ENCODE peak calls at places on chromosomes 16 and 17, in eight cellular contexts. Q, J, N, E, Z, O, G and K are unnamed samples.

GRCh38 chr17:72189781-72190593 is 69.2 kb downstream of the SOX9 start:
- DNase-seq in Q (peak), J (peak), N (no peak), E (no peak), Z (peak), O (no peak), G (no peak), K (no peak)

GRCh38 chr17:10226930-10227695 is 28.7 kb upstream of the GAS7 start:
- DNase-seq in Q (peak), J (peak), N (peak), E (peak), Z (no peak), O (no peak), G (peak), K (peak)

GRCh38 chr17:41377546-41377945 is 4.6 kb downstream of the KRT34 start:
- DNase-seq in Q (peak), J (no peak), N (no peak), E (no peak), Z (no peak), O (no peak), G (peak), K (no peak)

GRCh38 chr16:66927918-66928649 is 2.7 kb upstream of the RRAD start:
- DNase-seq in Q (peak), J (no peak), N (no peak), E (no peak), Z (no peak), O (no peak), G (no peak), K (no peak)

GRCh38 chr17:73497721-73498120 is 146.5 kb downstream of the SDK2 start:
- DNase-seq in Q (no peak), J (no peak), N (no peak), E (no peak), Z (no peak), O (no peak), G (no peak), K (no peak)

GRCh38 chr16:31404353-31405064 is 11.4 kb downstream of the ITGAD start:
- DNase-seq in Q (no peak), J (peak), N (no peak), E (no peak), Z (no peak), O (no peak), G (peak), K (peak)

GRCh38 chr17:83114706-83115105 is 35.3 kb downstream of the METRNL start:
- DNase-seq in Q (no peak), J (no peak), N (no peak), E (no peak), Z (no peak), O (no peak), G (no peak), K (no peak)

GRCh38 chr16:69566437-69567030 is 768 bp downstream of the NFAT5 start:
- DNase-seq in Q (peak), J (peak), N (peak), E (peak), Z (peak), O (no peak), G (peak), K (peak)

GRCh38 chr17:64685705-64686104 is 23.6 kb upstream of the SMURF2 start:
- DNase-seq in Q (no peak), J (no peak), N (no peak), E (no peak), Z (no peak), O (no peak), G (peak), K (no peak)

GRCh38 chr17:81436294-81436849 is 41.1 kb downstream of the BAHCC1 start:
- DNase-seq in Q (no peak), J (no peak), N (peak), E (no peak), Z (no peak), O (no peak), G (no peak), K (no peak)

GRCh38 chr16:82331397-82331796 is 161.4 kb upstream of the MPHOSPH6 start:
- DNase-seq in Q (no peak), J (no peak), N (no peak), E (no peak), Z (no peak), O (no peak), G (no peak), K (no peak)

GRCh38 chr17:61140386-61140785 is 259.3 kb upstream of the TBX2 start:
- DNase-seq in Q (no peak), J (no peak), N (no peak), E (no peak), Z (no peak), O (no peak), G (no peak), K (no peak)

GRCh38 chr16:53219795-53220194 is 165.0 kb downstream of the CHD9 start:
- DNase-seq in Q (peak), J (no peak), N (no peak), E (no peak), Z (peak), O (no peak), G (peak), K (no peak)

GRCh38 chr17:2963332-2964027 is 99.9 kb downstream of the OR1D5 start:
- DNase-seq in Q (no peak), J (no peak), N (no peak), E (no peak), Z (no peak), O (no peak), G (no peak), K (no peak)

GRCh38 chr17:77872199-77872598 is 86.3 kb upstream of the TNRC6C start:
- DNase-seq in Q (no peak), J (no peak), N (no peak), E (no peak), Z (no peak), O (no peak), G (no peak), K (no peak)

GRCh38 chr17:71202449-71202848 is 918.4 kb upstream of the SOX9 start:
- DNase-seq in Q (no peak), J (no peak), N (no peak), E (no peak), Z (no peak), O (no peak), G (no peak), K (no peak)

GRCh38 chr17:76935331-76935730 is 67.1 kb downstream of the MGAT5B start:
- DNase-seq in Q (peak), J (no peak), N (no peak), E (no peak), Z (peak), O (no peak), G (peak), K (no peak)

GRCh38 chr17:42249681-42250446 is 26.3 kb downstream of the STAT5B start:
- DNase-seq in Q (no peak), J (no peak), N (no peak), E (no peak), Z (no peak), O (peak), G (no peak), K (peak)

GRCh38 chr17:49691086-49691676 is 13.3 kb upstream of the SPOP start:
- DNase-seq in Q (no peak), J (no peak), N (no peak), E (no peak), Z (peak), O (no peak), G (no peak), K (no peak)

GRCh38 chr17:58375216-58375615 is 23.2 kb upstream of the SUPT4H1 start:
- DNase-seq in Q (no peak), J (no peak), N (no peak), E (no peak), Z (no peak), O (no peak), G (no peak), K (no peak)

GRCh38 chr16:1530883-1531637 is 2.4 kb upstream of the TMEM204 start:
- DNase-seq in Q (peak), J (no peak), N (no peak), E (no peak), Z (no peak), O (no peak), G (no peak), K (no peak)

GRCh38 chr17:71472809-71473789 is 647.7 kb upstream of the SOX9 start:
- DNase-seq in Q (peak), J (peak), N (peak), E (peak), Z (peak), O (no peak), G (peak), K (peak)

GRCh38 chr17:10216213-10216982 is 18.0 kb upstream of the GAS7 start:
- DNase-seq in Q (no peak), J (no peak), N (no peak), E (no peak), Z (no peak), O (no peak), G (no peak), K (no peak)

GRCh38 chr16:54627616-54628015 is 303.0 kb upstream of the IRX5 start:
- DNase-seq in Q (no peak), J (no peak), N (no peak), E (no peak), Z (no peak), O (no peak), G (no peak), K (no peak)

GRCh38 chr16:81401035-81401950 is 43.3 kb upstream of the CMIP start:
- DNase-seq in Q (peak), J (no peak), N (no peak), E (no peak), Z (peak), O (no peak), G (peak), K (no peak)

GRCh38 chr16:14331020-14331419 is 259.9 kb downstream of the MRTFB start:
- DNase-seq in Q (no peak), J (no peak), N (no peak), E (no peak), Z (no peak), O (no peak), G (no peak), K (no peak)

DNA sequence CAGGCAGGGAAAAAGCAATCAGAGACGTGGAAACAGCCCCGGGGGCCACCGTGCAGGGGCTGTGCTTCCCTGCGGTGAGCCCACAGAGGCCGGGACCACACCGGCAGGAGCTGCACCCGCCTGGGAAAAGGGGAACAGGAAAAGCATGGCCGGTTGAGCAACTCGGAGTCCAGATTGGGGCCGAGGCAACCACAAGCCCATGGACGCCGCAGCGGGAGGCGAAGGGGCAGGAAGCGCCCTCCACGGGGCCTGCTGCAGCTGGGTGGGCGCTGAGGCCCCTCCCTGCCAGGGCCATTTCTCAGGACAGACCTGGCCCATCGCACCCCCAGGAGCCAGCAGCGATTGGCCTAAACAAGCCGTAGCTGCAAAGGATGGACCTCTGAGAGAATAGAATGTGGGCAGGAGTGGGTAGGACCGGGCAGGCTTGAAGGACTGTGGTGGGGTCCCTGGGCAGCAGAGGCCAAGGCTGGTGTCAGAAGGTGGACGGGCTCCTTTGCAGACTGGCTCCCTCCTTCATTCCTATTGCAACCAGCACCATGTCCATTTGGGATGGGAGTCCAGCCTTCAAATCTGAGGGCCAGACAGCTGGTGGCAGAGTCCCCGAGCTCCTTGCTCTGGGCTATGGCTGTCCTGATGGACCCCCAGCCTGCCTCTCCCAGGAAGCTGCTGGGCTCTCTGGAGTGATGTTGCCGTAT is 30.4 kb downstream of the COX4I1 start:
- DNase-seq in Q (no peak), J (no peak), N (no peak), E (no peak), Z (no peak), O (no peak), G (no peak), K (no peak)
- H3K4me3 ChIP-seq in Q (no peak), J (no peak), N (no peak), E (no peak), Z (no peak), O (no peak), G (no peak), K (no peak)

GRCh38 chr17:35930211-35931065 is at the start of gene RDM1:
- DNase-seq in Q (peak), J (peak), N (peak), E (peak), Z (peak), O (peak), G (peak), K (peak)
- H3K9ac ChIP-seq in Q (no peak), J (peak), N (peak), E (no peak), Z (peak), O (peak), G (peak), K (peak)

GRCh38 chr17:43369986-43370385 is 28.8 kb upstream of the ARL4D start:
- DNase-seq in Q (no peak), J (no peak), N (no peak), E (no peak), Z (no peak), O (no peak), G (no peak), K (no peak)
- H3K4me3 ChIP-seq in Q (no peak), J (no peak), N (no peak), E (no peak), Z (no peak), O (peak), G (no peak), K (no peak)

GRCh38 chr17:40326832-40327199 is 17.8 kb downstream of the RARA start:
- DNase-seq in Q (no peak), J (peak), N (peak), E (no peak), Z (no peak), O (no peak), G (no peak), K (no peak)
- H3K9ac ChIP-seq in Q (no peak), J (peak), N (peak), E (no peak), Z (no peak), O (peak), G (no peak), K (peak)

GRCh38 chr17:32265896-32266388 is 310 bp downstream of the RHBDL3 start:
- DNase-seq in Q (no peak), J (no peak), N (no peak), E (no peak), Z (no peak), O (no peak), G (no peak), K (no peak)

GRCh38 chr17:32264140-32264799 is 1.4 kb upstream of the RHBDL3 start:
- DNase-seq in Q (no peak), J (no peak), N (no peak), E (no peak), Z (no peak), O (no peak), G (no peak), K (no peak)

GRCh38 chr17:32265192-32265895 is at the start of gene RHBDL3:
- DNase-seq in Q (no peak), J (no peak), N (no peak), E (no peak), Z (no peak), O (no peak), G (no peak), K (peak)

GRCh38 chr17:32266389-32267269 is 997 bp downstream of the RHBDL3 start:
- DNase-seq in Q (no peak), J (no peak), N (no peak), E (peak), Z (no peak), O (no peak), G (no peak), K (peak)

DNA sequence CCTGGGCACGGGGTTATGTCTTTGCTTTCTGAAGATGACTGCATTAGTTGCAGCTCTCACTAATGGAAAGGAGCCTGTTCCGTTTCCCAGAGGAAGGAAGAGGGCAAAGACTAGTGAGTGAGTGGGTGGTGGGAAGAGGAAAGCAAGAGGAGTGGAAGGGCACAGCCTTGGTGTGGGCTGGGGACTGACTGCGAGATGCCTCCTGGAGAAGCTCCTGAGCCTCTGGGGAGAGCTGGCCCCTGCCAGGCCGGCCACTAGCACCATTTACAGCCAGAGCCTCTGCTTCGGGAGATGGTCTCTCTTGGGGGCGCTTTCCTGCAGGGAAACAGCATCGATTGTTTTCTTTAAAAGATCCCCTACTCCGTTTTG is 825 bp upstream of the RHBDL3 start:
- DNase-seq in Q (no peak), J (no peak), N (no peak), E (no peak), Z (no peak), O (no peak), G (no peak), K (no peak)
- H3K4me3 ChIP-seq in Q (no peak), J (no peak), N (no peak), E (peak), Z (no peak), O (no peak), G (no peak), K (no peak)